ENCODE peak calls at places on chromosomes 13 and 19, in ten cellular contexts. X, O, H, S, B, J, R, T, Y and P are unnamed samples.

GRCh38 chr13:27792393-27793218 is at the start of gene GSX1:
- DNase-seq in X (no peak), O (peak; percentile 63), H (no peak), S (peak; percentile 67), B (peak; percentile 81), J (peak; percentile 52), R (peak; percentile 13), T (peak; percentile 18), Y (peak; percentile 13), P (peak; percentile 55)

GRCh38 chr13:52850396-52851152 is 2.1 kb upstream of the PCDH8 start:
- DNase-seq in X (no peak), O (peak; percentile 7), H (peak; percentile 69), S (peak; percentile 20), B (peak; percentile 84), J (peak; percentile 73), R (peak; percentile 38), T (peak; percentile 25), Y (peak; percentile 52), P (peak; percentile 78)

GRCh38 chr19:40799558-40800338 is 757 bp downstream of the EGLN2 start:
- DNase-seq in X (no peak), O (no peak), H (no peak), S (peak; percentile 64), B (peak; percentile 95), J (no peak), R (no peak), T (no peak), Y (peak; percentile 58), P (peak; percentile 86)

GRCh38 chr13:39892731-39893293 is 237.3 kb downstream of the COG6 start:
- DNase-seq in X (no peak), O (no peak), H (no peak), S (peak; percentile 95), B (no peak), J (no peak), R (no peak), T (no peak), Y (no peak), P (peak; percentile 59)

GRCh38 chr13:25169951-25170553 is 2.0 kb downstream of the AMER2 start:
- DNase-seq in X (no peak), O (no peak), H (no peak), S (no peak), B (no peak), J (no peak), R (no peak), T (no peak), Y (no peak), P (no peak)

GRCh38 chr19:41263042-41263849 is 926 bp upstream of the HNRNPUL1 start:
- DNase-seq in X (no peak), O (peak; percentile 96), H (peak; percentile 66), S (no peak), B (peak; percentile 93), J (peak; percentile 83), R (peak; percentile 76), T (peak; percentile 35), Y (peak; percentile 67), P (peak; percentile 61)

GRCh38 chr13:49443327-49443688 is 556 bp downstream of the CAB39L start:
- DNase-seq in X (no peak), O (peak; percentile 35), H (no peak), S (peak; percentile 54), B (no peak), J (no peak), R (no peak), T (peak; percentile 40), Y (no peak), P (no peak)

GRCh38 chr19:55336101-55336500 is 3.6 kb upstream of the KMT5C start:
- DNase-seq in X (no peak), O (no peak), H (no peak), S (no peak), B (no peak), J (no peak), R (no peak), T (no peak), Y (no peak), P (no peak)

GRCh38 chr13:114080739-114081561 is 51.5 kb downstream of the RASA3 start:
- DNase-seq in X (no peak), O (no peak), H (peak; percentile 43), S (no peak), B (no peak), J (peak; percentile 6), R (no peak), T (no peak), Y (peak; percentile 8), P (peak; percentile 1)

DNA sequence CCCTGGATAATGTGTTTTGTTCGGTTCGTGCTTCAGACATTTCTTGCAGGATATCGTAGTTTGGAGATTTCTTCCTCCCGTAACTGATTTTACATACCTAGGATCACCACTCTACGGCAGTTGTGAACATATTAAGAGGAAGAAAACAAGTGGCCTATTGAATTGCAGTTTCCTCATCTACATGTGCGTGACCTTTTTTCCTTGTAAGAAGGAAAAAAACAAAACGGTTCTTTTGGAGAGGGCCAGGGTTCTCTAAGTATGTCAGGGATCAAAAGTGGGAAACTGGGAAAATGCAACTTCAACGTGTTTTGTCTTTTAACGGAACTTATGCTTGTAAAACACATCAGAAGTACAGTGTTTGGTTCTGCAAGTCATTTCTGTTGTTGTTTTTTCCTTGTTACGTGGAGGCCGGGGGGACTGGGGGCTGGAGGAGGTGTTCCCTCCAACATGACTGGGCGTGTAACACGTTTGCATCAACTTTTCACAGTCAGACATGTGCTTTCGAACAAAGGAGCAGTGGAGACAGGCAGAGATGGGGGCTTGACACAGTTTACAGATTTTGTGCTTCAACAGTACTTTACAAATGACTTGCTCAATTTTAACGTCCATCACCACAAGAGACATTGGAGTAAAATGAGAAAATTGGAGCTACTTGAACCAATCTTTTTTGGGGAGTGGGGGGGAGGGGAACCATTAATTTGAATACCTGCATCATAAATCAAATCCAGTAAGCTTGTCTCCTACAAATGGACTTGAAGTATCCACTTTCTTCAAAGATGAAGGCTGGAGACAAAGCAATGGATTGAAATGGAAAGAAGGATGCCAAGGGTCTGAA is 3.8 kb downstream of the ZC3H4 start:
- DNase-seq in X (no peak), O (peak; percentile 49), H (no peak), S (peak; percentile 89), B (peak; percentile 78), J (peak; percentile 56), R (no peak), T (no peak), Y (no peak), P (no peak)
- TF ChIP-seq POLR2A in X (no peak), O (no peak), H (no peak), S (peak; percentile 54), B (no peak), J (peak; percentile 10), R (no peak), T (no peak), Y (no peak), P (no peak)

DNA sequence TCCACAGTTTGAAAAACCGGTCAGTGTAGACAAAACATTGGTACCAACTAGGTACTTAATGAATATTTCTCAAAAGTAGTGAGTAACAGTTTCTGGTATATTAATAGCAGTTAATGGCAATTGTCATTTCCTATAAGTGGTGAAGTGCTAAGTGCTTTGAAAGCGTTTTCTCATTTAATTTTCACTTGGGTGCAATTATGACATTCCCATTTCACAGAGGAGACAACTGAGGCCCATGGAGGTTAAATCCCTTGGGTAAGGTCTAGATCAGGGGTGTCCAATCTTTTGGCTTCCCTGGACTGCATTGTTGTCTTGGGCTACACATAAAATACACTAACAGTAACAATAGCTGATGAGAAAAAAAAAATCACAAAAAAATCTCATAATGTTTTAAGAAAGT is 687 bp upstream of the SYT3 start:
- DNase-seq in X (no peak), O (no peak), H (no peak), S (no peak), B (no peak), J (no peak), R (no peak), T (no peak), Y (no peak), P (no peak)
- H3K4me3 ChIP-seq in X (peak overlapping the region; percentile 68), O (no peak overlapping the region), H (no peak overlapping the region), S (no peak overlapping the region), B (no peak overlapping the region), J (no peak overlapping the region), R (no peak overlapping the region), T (no peak overlapping the region), Y (no peak overlapping the region), P (no peak overlapping the region)

GRCh38 chr19:16892438-16892837 is 3.6 kb downstream of the F2RL3 start:
- DNase-seq in X (no peak), O (no peak), H (no peak), S (no peak), B (no peak), J (no peak), R (no peak), T (no peak), Y (no peak), P (no peak)

GRCh38 chr19:16894080-16894479 is 5.3 kb downstream of the F2RL3 start:
- DNase-seq in X (no peak), O (no peak), H (no peak), S (no peak), B (no peak), J (no peak), R (no peak), T (no peak), Y (no peak), P (no peak)

GRCh38 chr19:16891696-16892382 is 3.0 kb downstream of the F2RL3 start:
- DNase-seq in X (no peak), O (no peak), H (no peak), S (no peak), B (no peak), J (no peak), R (no peak), T (peak; percentile 18), Y (no peak), P (peak; percentile 40)

GRCh38 chr19:16893686-16893990 is 4.8 kb downstream of the F2RL3 start:
- DNase-seq in X (no peak), O (no peak), H (no peak), S (no peak), B (peak; percentile 90), J (peak; percentile 40), R (no peak), T (no peak), Y (no peak), P (no peak)

DNA sequence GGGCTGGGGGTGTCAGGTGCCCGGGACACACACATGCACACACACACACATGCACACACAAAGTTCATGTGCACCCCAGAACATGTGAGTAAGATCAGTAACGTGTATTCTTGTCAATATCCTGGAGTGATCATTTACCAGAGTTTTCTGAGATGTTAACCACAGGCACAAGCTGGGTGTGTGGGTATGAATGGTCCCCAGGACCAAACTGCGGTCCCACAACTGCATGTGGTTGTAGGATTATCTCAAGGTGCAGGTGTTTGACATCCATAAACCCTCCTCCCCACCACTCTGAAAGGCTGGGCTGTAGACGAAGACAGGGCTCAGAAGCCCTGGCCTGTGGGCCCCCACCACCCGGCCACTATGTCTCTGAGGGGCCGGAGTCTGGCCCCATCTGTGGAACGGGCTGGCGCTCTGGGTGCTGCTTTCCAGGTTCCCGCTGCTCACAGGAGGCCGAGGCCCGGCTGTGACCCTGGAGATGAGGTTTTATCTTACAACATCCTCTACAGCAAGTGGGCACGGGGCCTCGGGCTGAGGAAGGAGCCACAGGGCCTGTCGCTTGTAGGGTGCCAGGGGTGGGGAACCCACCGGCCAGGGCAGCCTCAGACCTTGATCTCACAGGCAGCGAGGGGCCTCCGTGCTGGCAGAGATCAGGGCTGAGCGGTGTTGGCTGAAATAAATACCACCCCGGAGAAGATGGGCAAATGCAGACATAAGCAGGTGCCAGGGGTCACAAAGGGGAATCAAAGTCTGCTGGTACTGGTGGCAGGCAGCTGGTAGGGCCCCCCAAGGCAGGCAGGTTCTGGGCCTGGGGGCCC is 4.3 kb downstream of the F2RL3 start:
- DNase-seq in X (no peak), O (no peak), H (no peak), S (no peak), B (no peak), J (no peak), R (no peak), T (no peak), Y (no peak), P (no peak)
- TF ChIP-seq POLR2A in X (no peak), O (no peak), H (no peak), S (no peak), B (no peak), J (no peak), R (no peak), T (no peak), Y (no peak), P (no peak)

GRCh38 chr19:52691737-52692136 is 43.1 kb downstream of the ZNF611 start:
- DNase-seq in X (no peak), O (no peak), H (no peak), S (no peak), B (no peak), J (no peak), R (no peak), T (no peak), Y (no peak), P (no peak)
- H3K4me3 ChIP-seq in X (no peak overlapping the region), O (no peak overlapping the region), H (no peak overlapping the region), S (no peak overlapping the region), B (no peak overlapping the region), J (no peak overlapping the region), R (no peak overlapping the region), T (no peak overlapping the region), Y (no peak overlapping the region), P (no peak overlapping the region)